ENCODE peak calls at places on chromosomes 13 and 19, in four cellular contexts. G is EL; F is stimulated activated CD8-positive, alpha-beta memory T cell treated with anti-CD3 and anti-CD28 coated beads, Interleukin-15, amount 100 ng/mL, for 24 hours; Q is NCI-H2107. H is an unnamed sample.

GRCh38 chr19:16702123-16702522 is 17.5 kb upstream of the NWD1 start:
- DNase-seq in G (peak; percentile 76), F (no peak), Q (no peak), H (no peak)

GRCh38 chr19:46878613-46879375 is 18.0 kb downstream of the ARHGAP35 start:
- DNase-seq in G (peak; percentile 92), F (no peak), Q (no peak), H (no peak)

GRCh38 chr13:40613192-40613818 is 53.1 kb downstream of the FOXO1 start:
- DNase-seq in G (no peak), F (no peak), Q (no peak), H (no peak)

GRCh38 chr19:35248310-35249145 is at the start of gene LSR:
- DNase-seq in G (no peak), F (peak; percentile 26), Q (peak; percentile 75), H (no peak)

GRCh38 chr13:79267560-79267959 is 138.5 kb downstream of the RBM26 start:
- DNase-seq in G (no peak), F (no peak), Q (no peak), H (no peak)

GRCh38 chr19:30936276-30936675 is 413.0 kb downstream of the TSHZ3 start:
- DNase-seq in G (no peak), F (no peak), Q (no peak), H (no peak)

GRCh38 chr19:5434970-5435641 is 20.1 kb upstream of the ZNRF4 start:
- DNase-seq in G (peak; percentile 88), F (peak; percentile 2), Q (no peak), H (peak; percentile 61)

GRCh38 chr19:50451223-50451534 is 18.5 kb downstream of the MYBPC2 start:
- DNase-seq in G (no peak), F (no peak), Q (no peak), H (no peak)

GRCh38 chr13:51257187-51257586 is 35.0 kb downstream of the FAM124A start:
- DNase-seq in G (no peak), F (no peak), Q (no peak), H (no peak)

GRCh38 chr13:52809310-52809769 is 39.1 kb downstream of the PCDH8 start:
- DNase-seq in G (peak; percentile 70), F (no peak), Q (peak; percentile 60), H (peak; percentile 48)

GRCh38 chr19:46697142-46697960 is 19.6 kb downstream of the PRKD2 start:
- DNase-seq in G (peak; percentile 18), F (no peak), Q (no peak), H (no peak)

GRCh38 chr13:41565221-41565620 is 107.9 kb downstream of the RGCC start:
- DNase-seq in G (peak; percentile 87), F (no peak), Q (no peak), H (peak; percentile 25)

GRCh38 chr19:42540071-42540553 is 11.8 kb upstream of the CEACAM1 start:
- DNase-seq in G (no peak), F (no peak), Q (no peak), H (no peak)

GRCh38 chr13:41916173-41916954 is 44.5 kb downstream of the VWA8 start:
- DNase-seq in G (peak; percentile 85), F (no peak), Q (no peak), H (no peak)

GRCh38 chr13:75345191-75345590 is 136.8 kb downstream of the TBC1D4 start:
- DNase-seq in G (no peak), F (no peak), Q (no peak), H (no peak)

GRCh38 chr19:11434703-11435056 is 241 bp downstream of the ODAD3 start:
- DNase-seq in G (no peak), F (no peak), Q (no peak), H (no peak)

GRCh38 chr13:98742961-98743360 is 9.5 kb downstream of the SLC15A1 start:
- DNase-seq in G (no peak), F (no peak), Q (no peak), H (no peak)